ENCODE peak calls at places on chromosome 9, in six cellular contexts. L is neuronal stem cell, H is H9, V is H1, B is IMR-90, T is trophoblast cell. E is an unnamed sample.
A peak's percentile ranks its signal among the peaks of the same experiment; 100 is the strongest.

GRCh38 chr9:120643096-120643495 is 63.1 kb upstream of the CDK5RAP2 start:
- DNase-seq in T (no peak), V (no peak), L (no peak), H (no peak), B (no peak), E (no peak)

GRCh38 chr9:107749787-107750444 is 260.3 kb upstream of the KLF4 start:
- DNase-seq in V (peak; percentile 53), H (peak; percentile 79), L (no peak), T (no peak), B (peak; percentile 96), E (peak; percentile 85)

GRCh38 chr9:134413890-134414731 is 87.9 kb downstream of the RXRA start:
- DNase-seq in V (no peak), H (no peak), T (peak; percentile 31), L (no peak), B (peak; percentile 89), E (no peak)

GRCh38 chr9:133533878-133534277 is 626 bp upstream of the ADAMTSL2 start:
- DNase-seq in T (no peak), H (no peak), B (no peak), V (no peak), L (no peak), E (no peak)

GRCh38 chr9:134283111-134283515 is 43.1 kb upstream of the RXRA start:
- DNase-seq in V (no peak), H (no peak), L (no peak), B (peak; percentile 70), T (no peak), E (no peak)

GRCh38 chr9:96638606-96639364 is 16.3 kb downstream of the PRXL2C start:
- DNase-seq in V (no peak), T (no peak), B (no peak), H (peak; percentile 53), L (no peak), E (no peak)

GRCh38 chr9:114389612-114390368 is 2.0 kb upstream of the AKNA start:
- DNase-seq in V (no peak), L (no peak), T (no peak), B (no peak), H (no peak), E (no peak)

GRCh38 chr9:75895112-75895511 is 4.6 kb downstream of the PCSK5 start:
- DNase-seq in B (no peak), T (no peak), V (no peak), L (no peak), H (no peak), E (no peak)

GRCh38 chr9:133074111-133074651 is 12.4 kb downstream of the CEL start:
- DNase-seq in B (peak; percentile 78), V (no peak), T (no peak), L (no peak), H (no peak), E (no peak)

GRCh38 chr9:17535176-17535575 is 43.7 kb upstream of the SH3GL2 start:
- DNase-seq in V (no peak), B (no peak), T (no peak), H (no peak), L (no peak), E (no peak)

GRCh38 chr9:100033877-100034551 is 64.8 kb downstream of the ERP44 start:
- DNase-seq in B (no peak), H (no peak), T (no peak), L (no peak), V (no peak), E (no peak)

GRCh38 chr9:71763752-71764332 is 4.5 kb downstream of the CEMIP2 start:
- DNase-seq in T (no peak), L (no peak), H (no peak), V (no peak), B (no peak), E (no peak)

GRCh38 chr9:90641868-90642558 is 611 bp downstream of the DIRAS2 start:
- DNase-seq in T (peak; percentile 35), B (no peak), V (peak; percentile 49), L (peak; percentile 27), H (no peak), E (peak; percentile 13)

GRCh38 chr9:90939367-90939766 is 137.7 kb downstream of the SYK start:
- DNase-seq in H (no peak), L (no peak), V (no peak), B (no peak), T (no peak), E (no peak)

DNA sequence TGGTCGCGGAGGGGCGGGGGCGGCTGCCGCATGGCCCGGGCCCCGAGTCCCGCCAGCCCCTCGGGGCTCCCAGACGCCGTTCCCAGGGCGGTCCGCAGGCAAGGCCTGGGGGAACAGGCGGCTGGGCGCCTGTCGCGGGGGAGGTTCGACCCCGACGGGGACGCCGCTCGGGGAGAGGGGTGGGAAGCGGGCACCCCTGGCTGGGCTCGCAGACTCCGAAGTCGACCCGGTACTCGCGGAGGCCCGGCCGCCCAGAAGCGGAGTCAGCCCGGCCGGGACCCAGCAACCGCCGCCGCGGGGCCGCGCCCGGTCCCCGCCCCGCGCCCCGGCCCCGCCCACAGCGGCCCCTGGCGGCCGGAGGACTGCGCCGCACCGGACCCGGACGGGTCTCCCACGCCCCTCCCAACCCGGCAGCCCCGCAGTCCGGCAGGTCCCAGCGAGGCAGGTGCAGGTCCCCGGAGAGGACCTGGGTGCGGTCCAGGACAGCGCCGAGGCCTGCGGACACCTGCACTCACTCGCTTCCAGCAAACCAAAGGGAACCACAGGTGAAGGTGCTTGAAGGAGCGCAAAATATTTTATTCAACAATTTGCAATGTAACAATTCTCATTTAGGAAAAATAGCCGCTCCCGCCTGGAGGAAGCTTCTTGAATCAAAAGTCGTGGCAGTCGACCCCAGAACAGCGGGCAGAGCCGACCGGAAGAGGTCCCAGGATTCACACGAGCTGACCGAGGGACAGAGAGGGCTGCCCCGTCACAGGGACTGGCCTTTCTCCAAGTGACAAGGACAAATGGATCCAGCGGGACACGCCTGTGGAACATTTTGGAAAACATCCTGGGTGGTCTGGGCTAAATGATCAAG is at the start of gene INPP5E:
- DNase-seq in H (peak; percentile 86), T (peak; percentile 54), L (peak; percentile 81), B (peak; percentile 56), V (peak; percentile 98), E (peak; percentile 74)
- H3K23ac ChIP-seq in H (no peak within 1 kb of the TSS), T (no peak within 1 kb of the TSS), L (peak within 1 kb of the TSS; percentile 96), B (peak within 1 kb of the TSS; percentile 60), V (no peak within 1 kb of the TSS), E (peak within 1 kb of the TSS; percentile 66)

DNA sequence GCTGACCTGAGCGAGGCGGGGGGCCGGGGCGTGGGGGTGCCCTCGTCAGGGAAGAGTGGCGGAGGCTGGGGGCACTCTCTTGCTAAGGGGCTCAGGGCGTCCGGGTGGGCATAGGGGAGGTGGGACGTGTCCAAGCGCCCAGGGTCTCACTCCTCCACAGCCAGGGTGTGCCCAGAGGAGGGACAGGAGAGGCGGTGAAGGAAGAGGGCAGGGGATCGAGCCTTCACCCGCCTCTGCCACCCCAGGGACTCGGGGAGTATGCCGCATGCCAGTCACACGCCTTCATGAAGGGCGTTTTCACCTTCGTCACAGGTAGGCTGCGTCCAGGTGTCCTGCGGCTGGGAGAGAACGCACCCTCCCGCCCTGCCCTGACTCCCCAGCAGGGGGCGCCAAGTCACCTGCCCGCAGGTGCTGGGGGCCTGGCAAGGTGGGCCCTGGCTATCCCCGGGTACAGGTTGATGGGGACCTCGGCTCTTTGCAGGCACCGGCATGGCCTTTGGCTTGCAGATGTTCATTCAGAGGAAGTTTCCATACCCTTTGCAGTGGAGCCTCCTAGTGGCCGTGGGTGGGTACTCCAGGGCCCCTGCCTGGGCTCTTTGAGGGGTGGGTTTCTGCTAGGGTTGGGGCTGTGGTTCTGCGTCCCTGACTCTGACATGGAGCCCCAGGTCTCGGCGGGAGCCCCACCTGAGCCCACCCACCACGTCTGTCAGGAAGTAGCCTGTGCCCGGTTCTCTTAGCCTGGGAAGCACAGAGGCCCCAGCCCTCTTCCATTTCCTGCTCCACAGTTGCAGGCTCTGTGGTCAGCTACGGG is 527 bp downstream of the TMEM141 start:
- DNase-seq in H (peak; percentile 92), T (peak; percentile 74), V (peak; percentile 91), L (peak; percentile 33), B (no peak), E (peak; percentile 86)
- H3K4ac ChIP-seq in H (no peak overlapping the region), T (peak overlapping the region; percentile 49), V (peak overlapping the region; percentile 27), L (peak overlapping the region; percentile 8), B (peak overlapping the region; percentile 93), E (peak overlapping the region; percentile 39)

GRCh38 chr9:94729199-94729598 is 2.7 kb downstream of the AOPEP start:
- DNase-seq in L (no peak), T (no peak), B (no peak), H (no peak), V (peak; percentile 36), E (no peak)

GRCh38 chr9:94725293-94725692 is 1.2 kb upstream of the AOPEP start:
- DNase-seq in V (no peak), T (no peak), L (no peak), B (no peak), H (no peak), E (no peak)

GRCh38 chr9:94721754-94722153 is 4.7 kb upstream of the AOPEP start:
- DNase-seq in L (no peak), H (no peak), T (no peak), V (no peak), B (no peak), E (no peak)

GRCh38 chr9:94728719-94729118 is 2.2 kb downstream of the AOPEP start:
- DNase-seq in H (no peak), V (peak; percentile 13), L (no peak), B (no peak), T (no peak), E (no peak)

DNA sequence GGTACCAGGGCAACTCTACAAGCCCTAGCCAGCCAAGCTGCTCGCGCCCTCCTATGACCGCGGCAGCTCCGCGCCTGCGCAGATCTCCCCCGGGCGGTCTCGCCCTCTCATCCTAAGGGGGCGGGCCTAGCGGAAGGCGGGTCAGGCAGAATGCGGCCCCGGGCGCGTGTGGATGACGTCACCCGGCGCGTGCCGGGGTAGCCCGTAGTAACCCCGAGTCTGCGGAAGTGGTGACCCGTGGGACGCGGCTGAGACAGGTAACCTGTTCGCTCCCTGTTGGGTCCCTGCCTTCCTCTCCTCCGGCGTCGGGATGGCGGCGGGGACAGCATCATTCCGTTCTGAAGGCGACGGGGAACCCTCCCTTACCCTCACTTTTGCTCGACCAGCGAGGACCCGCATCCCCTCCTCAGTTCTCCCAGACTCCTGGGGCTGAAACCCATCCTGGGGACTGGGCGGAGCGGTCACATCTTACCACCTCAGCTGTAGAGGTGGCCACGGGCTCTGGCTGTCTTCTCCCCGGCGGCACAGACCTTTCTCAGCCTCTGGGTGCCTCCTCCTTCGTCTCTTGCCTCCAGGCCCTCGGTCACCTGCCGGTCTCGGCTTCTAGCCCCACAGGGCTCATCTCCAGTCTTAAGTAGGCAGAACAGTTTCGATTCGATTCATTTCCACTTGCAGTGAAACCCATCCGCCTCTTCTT is at the start of gene AOPEP:
- DNase-seq in H (peak; percentile 97), L (peak; percentile 92), B (peak; percentile 93), T (peak; percentile 96), V (peak; percentile 100), E (peak; percentile 97)
- H3K23ac ChIP-seq in H (no peak within 1 kb of the TSS), L (peak within 1 kb of the TSS; percentile 70), B (peak within 1 kb of the TSS; percentile 74), T (no peak within 1 kb of the TSS), V (no peak within 1 kb of the TSS), E (no peak within 1 kb of the TSS)

DNA sequence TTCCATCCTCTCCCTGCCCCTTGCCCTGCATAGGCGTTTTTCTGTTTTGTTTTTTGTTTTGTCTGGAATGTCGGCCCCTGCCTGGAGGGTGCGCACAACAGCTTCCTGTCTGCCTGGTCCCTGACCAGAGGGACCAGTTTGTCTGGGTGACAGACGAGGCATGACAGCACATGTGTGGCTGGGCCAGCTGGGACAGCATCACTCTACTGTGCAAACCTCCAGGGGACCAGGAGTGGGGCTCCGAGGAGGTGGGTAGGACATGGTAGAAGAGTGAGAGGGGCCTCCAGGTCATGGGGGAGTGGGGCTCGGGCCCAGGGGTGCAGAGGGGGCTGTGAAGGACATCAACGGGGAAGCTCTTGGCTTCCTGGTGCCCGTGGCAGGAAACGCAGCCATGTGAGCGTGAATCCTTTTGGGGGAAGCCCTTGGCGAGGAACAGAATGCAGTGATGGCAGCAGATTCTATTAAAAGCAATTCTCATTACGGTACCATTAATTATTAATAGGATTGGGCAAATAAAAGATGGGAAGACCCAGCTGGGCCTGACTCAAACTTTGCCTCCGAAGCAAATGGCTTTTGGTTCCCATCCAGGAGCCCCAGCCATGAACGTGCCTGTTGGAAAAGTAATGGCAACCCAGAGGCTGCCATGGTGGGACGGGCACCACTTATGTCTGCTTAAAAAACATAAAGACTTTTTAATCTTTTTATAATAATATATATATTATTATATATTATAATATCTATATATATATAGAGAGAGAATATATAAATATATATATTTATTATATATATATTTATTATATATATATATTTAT is 184.4 kb upstream of the IER5L start:
- DNase-seq in L (no peak), T (peak; percentile 77), B (no peak), H (no peak), V (no peak), E (no peak)
- H3K4ac ChIP-seq in L (no peak overlapping the region), T (peak overlapping the region; percentile 43), B (no peak overlapping the region), H (no peak overlapping the region), V (no peak overlapping the region), E (no peak overlapping the region)